ENCODE peak calls at places on chromosomes 6 and 20, in four cellular contexts. I is GM13977, T is epithelial cell of esophagus, H is left lobe of liver. Y is an unnamed sample.

GRCh38 chr20:22999756-23000155 is 35.4 kb upstream of the SSTR4 start:
- DNase-seq in I (no peak), T (peak), H (no peak), Y (no peak)

GRCh38 chr6:5087389-5087788 is 2.2 kb downstream of the PPP1R3G start:
- DNase-seq in I (no peak), T (no peak), H (peak), Y (no peak)

GRCh38 chr20:4087923-4088322 is 72.6 kb upstream of the RNF24 start:
- DNase-seq in I (no peak), T (peak), H (no peak), Y (no peak)

GRCh38 chr6:33279971-33280511 is 3.1 kb downstream of the B3GALT4 start:
- DNase-seq in I (no peak), T (peak), H (no peak), Y (no peak)

GRCh38 chr6:137724018-137724403 is 143.0 kb upstream of the TNFAIP3 start:
- DNase-seq in I (no peak), T (peak), H (peak), Y (peak)

GRCh38 chr6:45985026-45985425 is 30.6 kb downstream of the CLIC5 start:
- DNase-seq in I (no peak), T (no peak), H (no peak), Y (no peak)

GRCh38 chr6:43172127-43173007 is 1.3 kb downstream of the SRF start:
- DNase-seq in I (peak), T (peak), H (peak), Y (peak)

GRCh38 chr6:159760602-159761057 is 1.2 kb upstream of the ACAT2 start:
- DNase-seq in I (no peak), T (peak), H (no peak), Y (no peak)

GRCh38 chr6:3195695-3196497 is 31.6 kb downstream of the TUBB2B start:
- DNase-seq in I (no peak), T (no peak), H (no peak), Y (no peak)

GRCh38 chr6:38371312-38371672 is 268.4 kb downstream of the BTBD9 start:
- DNase-seq in I (no peak), T (no peak), H (no peak), Y (no peak)

GRCh38 chr6:88535296-88535695 is 369.1 kb upstream of the CNR1 start:
- DNase-seq in I (no peak), T (no peak), H (no peak), Y (no peak)